ENCODE peak calls at places on chromosome 17, in seven cellular contexts. One of them, this sample, is unnamed.

GRCh38 chr17:2347805-2348685 is 10.7 kb downstream of the SGSM2 start:
- DNase-seq in GM12878: no peak
- DNase-seq in K562: no peak
- DNase-seq in SK-N-SH: no peak
- DNase-seq in H1: peak; percentile 89
- DNase-seq in GM12892: no peak
- DNase-seq in HepG2: peak; percentile 92
- DNase-seq in this sample: no peak

GRCh38 chr17:45440161-45440859 is 7.6 kb upstream of the ARHGAP27 start:
- DNase-seq in GM12878: no peak
- DNase-seq in K562: peak; percentile 18
- DNase-seq in SK-N-SH: no peak
- DNase-seq in H1: no peak
- DNase-seq in GM12892: no peak
- DNase-seq in HepG2: peak; percentile 72
- DNase-seq in this sample: no peak

GRCh38 chr17:50198026-50198669 is 3.3 kb downstream of the COL1A1 start:
- DNase-seq in GM12878: no peak
- DNase-seq in K562: peak; percentile 47
- DNase-seq in SK-N-SH: peak; percentile 89
- DNase-seq in H1: no peak
- DNase-seq in GM12892: no peak
- DNase-seq in HepG2: peak; percentile 72
- DNase-seq in this sample: no peak

GRCh38 chr17:1834378-1835149 is 4.8 kb downstream of the RPA1 start:
- DNase-seq in GM12878: peak; percentile 96
- DNase-seq in K562: no peak
- DNase-seq in SK-N-SH: no peak
- DNase-seq in H1: no peak
- DNase-seq in GM12892: peak; percentile 31
- DNase-seq in HepG2: no peak
- DNase-seq in this sample: peak; percentile 52

GRCh38 chr17:50570516-50570915 is 10.0 kb downstream of the CACNA1G start:
- DNase-seq in GM12878: no peak
- DNase-seq in K562: no peak
- DNase-seq in SK-N-SH: no peak
- DNase-seq in H1: no peak
- DNase-seq in GM12892: no peak
- DNase-seq in HepG2: no peak
- DNase-seq in this sample: no peak

GRCh38 chr17:74452841-74453661 is 13.4 kb upstream of the CD300A start:
- DNase-seq in GM12878: no peak
- DNase-seq in K562: no peak
- DNase-seq in SK-N-SH: no peak
- DNase-seq in H1: no peak
- DNase-seq in GM12892: no peak
- DNase-seq in HepG2: no peak
- DNase-seq in this sample: no peak

GRCh38 chr17:143785-144281 is 6.5 kb downstream of the SCGB1C2 start:
- DNase-seq in GM12878: no peak
- DNase-seq in K562: peak; percentile 88
- DNase-seq in SK-N-SH: peak; percentile 94
- DNase-seq in H1: peak; percentile 34
- DNase-seq in GM12892: peak; percentile 95
- DNase-seq in HepG2: peak; percentile 48
- DNase-seq in this sample: peak; percentile 96

GRCh38 chr17:20961551-20961950 is 81.3 kb downstream of the USP22 start:
- DNase-seq in GM12878: no peak
- DNase-seq in K562: no peak
- DNase-seq in SK-N-SH: no peak
- DNase-seq in H1: no peak
- DNase-seq in GM12892: no peak
- DNase-seq in HepG2: no peak
- DNase-seq in this sample: no peak

GRCh38 chr17:29726721-29727252 is 104.1 kb upstream of the CORO6 start:
- DNase-seq in GM12878: peak; percentile 55
- DNase-seq in K562: peak; percentile 52
- DNase-seq in SK-N-SH: peak; percentile 63
- DNase-seq in H1: no peak
- DNase-seq in GM12892: no peak
- DNase-seq in HepG2: no peak
- DNase-seq in this sample: no peak

GRCh38 chr17:52648995-52649394 is 490.5 kb upstream of the CA10 start:
- DNase-seq in GM12878: no peak
- DNase-seq in K562: no peak
- DNase-seq in SK-N-SH: no peak
- DNase-seq in H1: no peak
- DNase-seq in GM12892: no peak
- DNase-seq in HepG2: no peak
- DNase-seq in this sample: no peak

GRCh38 chr17:55624789-55625433 is 97.8 kb downstream of the TMEM100 start:
- DNase-seq in GM12878: no peak
- DNase-seq in K562: no peak
- DNase-seq in SK-N-SH: no peak
- DNase-seq in H1: no peak
- DNase-seq in GM12892: no peak
- DNase-seq in HepG2: no peak
- DNase-seq in this sample: no peak

GRCh38 chr17:83050651-83051422 is 28.6 kb upstream of the METRNL start:
- DNase-seq in GM12878: no peak
- DNase-seq in K562: no peak
- DNase-seq in SK-N-SH: peak; percentile 27
- DNase-seq in H1: no peak
- DNase-seq in GM12892: no peak
- DNase-seq in HepG2: no peak
- DNase-seq in this sample: no peak

GRCh38 chr17:29347831-29348281 is 42.3 kb upstream of the TAOK1 start:
- DNase-seq in GM12878: no peak
- DNase-seq in K562: no peak
- DNase-seq in SK-N-SH: no peak
- DNase-seq in H1: no peak
- DNase-seq in GM12892: no peak
- DNase-seq in HepG2: no peak
- DNase-seq in this sample: no peak

GRCh38 chr17:50986989-50987660 is 121.0 kb upstream of the TOB1 start:
- DNase-seq in GM12878: no peak
- DNase-seq in K562: no peak
- DNase-seq in SK-N-SH: no peak
- DNase-seq in H1: no peak
- DNase-seq in GM12892: no peak
- DNase-seq in HepG2: no peak
- DNase-seq in this sample: no peak

GRCh38 chr17:11506635-11507034 is 91.6 kb upstream of the DNAH9 start:
- DNase-seq in GM12878: no peak
- DNase-seq in K562: peak; percentile 6
- DNase-seq in SK-N-SH: no peak
- DNase-seq in H1: no peak
- DNase-seq in GM12892: no peak
- DNase-seq in HepG2: peak; percentile 5
- DNase-seq in this sample: no peak

GRCh38 chr17:49555495-49556018 is 20.1 kb upstream of the NXPH3 start:
- DNase-seq in GM12878: no peak
- DNase-seq in K562: no peak
- DNase-seq in SK-N-SH: peak; percentile 41
- DNase-seq in H1: no peak
- DNase-seq in GM12892: no peak
- DNase-seq in HepG2: no peak
- DNase-seq in this sample: no peak

DNA sequence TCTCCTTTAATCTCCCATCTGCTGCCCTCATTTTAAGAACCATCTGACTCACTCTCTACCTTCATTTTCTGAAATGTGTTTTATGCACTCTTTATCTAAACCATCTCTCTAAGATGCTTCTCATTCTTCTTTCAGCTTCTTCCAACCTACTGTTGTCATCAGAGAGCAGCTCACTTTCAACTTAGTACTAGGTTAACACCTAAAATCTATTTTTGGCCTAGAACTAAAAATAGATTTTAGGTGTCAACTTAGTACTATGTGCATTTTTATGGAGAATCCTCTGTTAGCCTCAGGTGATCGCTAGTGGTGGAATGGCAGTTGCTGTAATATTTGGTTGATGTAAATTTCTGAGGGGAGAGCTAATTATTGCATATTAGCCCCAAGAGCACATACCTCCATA is 277.1 kb downstream of the KCNJ2 start:
- DNase-seq in GM12878: no peak
- DNase-seq in K562: no peak
- DNase-seq in SK-N-SH: no peak
- DNase-seq in H1: no peak
- DNase-seq in GM12892: no peak
- DNase-seq in HepG2: no peak
- DNase-seq in this sample: no peak
- TF ChIP-seq TAF1 in GM12878: no peak
- TF ChIP-seq TAF1 in K562: no peak
- TF ChIP-seq TAF1 in SK-N-SH: no peak
- TF ChIP-seq TAF1 in H1: no peak
- TF ChIP-seq TAF1 in GM12892: no peak
- TF ChIP-seq TAF1 in HepG2: no peak
- TF ChIP-seq TAF1 in this sample: no peak

GRCh38 chr17:15914400-15915165 is 30.3 kb upstream of the ADORA2B start:
- DNase-seq in GM12878: no peak
- DNase-seq in K562: no peak
- DNase-seq in SK-N-SH: no peak
- DNase-seq in H1: no peak
- DNase-seq in GM12892: no peak
- DNase-seq in HepG2: no peak
- DNase-seq in this sample: no peak
- TF ChIP-seq POLR2AphosphoS5 in GM12878: no peak
- TF ChIP-seq POLR2AphosphoS5 in K562: no peak
- TF ChIP-seq POLR2AphosphoS5 in SK-N-SH: no peak
- TF ChIP-seq POLR2AphosphoS5 in H1: no peak
- TF ChIP-seq POLR2AphosphoS5 in GM12892: no peak
- TF ChIP-seq POLR2AphosphoS5 in HepG2: no peak
- TF ChIP-seq POLR2AphosphoS5 in this sample: no peak

GRCh38 chr17:81481815-81482505 is 30.6 kb downstream of the ACTG1 start:
- DNase-seq in GM12878: no peak
- DNase-seq in K562: no peak
- DNase-seq in SK-N-SH: no peak
- DNase-seq in H1: no peak
- DNase-seq in GM12892: no peak
- DNase-seq in HepG2: no peak
- DNase-seq in this sample: no peak

GRCh38 chr17:81482673-81483072 is 29.9 kb downstream of the ACTG1 start:
- DNase-seq in GM12878: no peak
- DNase-seq in K562: no peak
- DNase-seq in SK-N-SH: no peak
- DNase-seq in H1: no peak
- DNase-seq in GM12892: no peak
- DNase-seq in HepG2: no peak
- DNase-seq in this sample: no peak

GRCh38 chr17:81479672-81480071 is 32.9 kb downstream of the ACTG1 start:
- DNase-seq in GM12878: no peak
- DNase-seq in K562: no peak
- DNase-seq in SK-N-SH: no peak
- DNase-seq in H1: no peak
- DNase-seq in GM12892: no peak
- DNase-seq in HepG2: no peak
- DNase-seq in this sample: no peak

GRCh38 chr17:81480140-81480917 is 32.3 kb downstream of the ACTG1 start:
- DNase-seq in GM12878: no peak
- DNase-seq in K562: peak; percentile 62
- DNase-seq in SK-N-SH: no peak
- DNase-seq in H1: no peak
- DNase-seq in GM12892: no peak
- DNase-seq in HepG2: no peak
- DNase-seq in this sample: no peak

GRCh38 chr17:81481011-81481799 is 31.4 kb downstream of the ACTG1 start:
- DNase-seq in GM12878: no peak
- DNase-seq in K562: peak; percentile 100
- DNase-seq in SK-N-SH: peak; percentile 99
- DNase-seq in H1: no peak
- DNase-seq in GM12892: no peak
- DNase-seq in HepG2: no peak
- DNase-seq in this sample: no peak
- TF ChIP-seq TAF1 in GM12878: no peak
- TF ChIP-seq TAF1 in K562: peak; percentile 24
- TF ChIP-seq TAF1 in SK-N-SH: no peak
- TF ChIP-seq TAF1 in H1: no peak
- TF ChIP-seq TAF1 in GM12892: no peak
- TF ChIP-seq TAF1 in HepG2: no peak
- TF ChIP-seq TAF1 in this sample: no peak

GRCh38 chr17:57911834-57912673 is 43.2 kb downstream of the CUEDC1 start:
- DNase-seq in GM12878: no peak
- DNase-seq in K562: no peak
- DNase-seq in SK-N-SH: no peak
- DNase-seq in H1: no peak
- DNase-seq in GM12892: no peak
- DNase-seq in HepG2: peak; percentile 86
- DNase-seq in this sample: no peak
- TF ChIP-seq POLR2AphosphoS5 in GM12878: no peak
- TF ChIP-seq POLR2AphosphoS5 in K562: no peak
- TF ChIP-seq POLR2AphosphoS5 in SK-N-SH: no peak
- TF ChIP-seq POLR2AphosphoS5 in H1: no peak
- TF ChIP-seq POLR2AphosphoS5 in GM12892: no peak
- TF ChIP-seq POLR2AphosphoS5 in HepG2: no peak
- TF ChIP-seq POLR2AphosphoS5 in this sample: no peak

DNA sequence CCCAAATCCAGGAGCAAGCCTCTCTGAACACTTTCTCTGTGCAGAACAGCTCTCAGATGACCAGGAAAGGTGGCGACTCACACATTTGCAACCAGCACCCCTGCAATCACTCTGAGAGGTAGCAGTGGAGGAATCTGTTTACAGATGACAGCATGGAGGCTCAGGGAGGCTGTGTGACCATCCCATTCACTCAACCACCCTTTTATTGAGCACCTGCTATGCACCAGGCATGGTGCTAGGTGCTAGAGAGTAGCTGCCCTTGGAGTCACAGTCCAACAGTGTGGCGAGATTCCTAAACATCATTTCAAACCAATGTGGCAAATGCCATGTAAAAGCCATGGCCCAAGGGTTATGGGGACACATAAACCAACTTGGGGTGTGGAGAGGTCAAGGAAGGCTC is 1.5 kb upstream of the ITGB4 start:
- DNase-seq in GM12878: no peak
- DNase-seq in K562: no peak
- DNase-seq in SK-N-SH: no peak
- DNase-seq in H1: no peak
- DNase-seq in GM12892: no peak
- DNase-seq in HepG2: no peak
- DNase-seq in this sample: no peak
- TF ChIP-seq TAF1 in GM12878: no peak
- TF ChIP-seq TAF1 in K562: no peak
- TF ChIP-seq TAF1 in SK-N-SH: no peak
- TF ChIP-seq TAF1 in H1: no peak
- TF ChIP-seq TAF1 in GM12892: no peak
- TF ChIP-seq TAF1 in HepG2: no peak
- TF ChIP-seq TAF1 in this sample: no peak